ENCODE peak calls at places on chromosomes 13 and 19, in four cellular contexts. Q is lung, M is cardiac muscle cell, Y is left lung. F is an unnamed sample.

GRCh38 chr19:32068805-32069204 is 276.6 kb upstream of the ZNF507 start:
- DNase-seq in Q (no peak), M (no peak), Y (no peak), F (no peak)

GRCh38 chr19:9953802-9954542 is 17.7 kb upstream of the OLFM2 start:
- DNase-seq in Q (no peak), M (no peak), Y (no peak), F (no peak)

GRCh38 chr19:42178791-42179500 is 38.5 kb downstream of the DEDD2 start:
- DNase-seq in Q (no peak), M (no peak), Y (no peak), F (no peak)

GRCh38 chr19:47651691-47652090 is 42.8 kb downstream of the BICRA start:
- DNase-seq in Q (no peak), M (no peak), Y (no peak), F (no peak)

GRCh38 chr13:98014766-98015165 is 61.3 kb downstream of the IPO5 start:
- DNase-seq in Q (no peak), M (peak), Y (no peak), F (no peak)

GRCh38 chr19:47839913-47840312 is 18.2 kb downstream of the CRX start:
- DNase-seq in Q (no peak), M (peak), Y (no peak), F (no peak)

GRCh38 chr13:42173789-42174343 is 98.1 kb upstream of the AKAP11 start:
- DNase-seq in Q (no peak), M (no peak), Y (no peak), F (no peak)

GRCh38 chr19:2432131-2432848 is 4.9 kb upstream of the TIMM13 start:
- DNase-seq in Q (no peak), M (no peak), Y (peak), F (no peak)

GRCh38 chr19:43747557-43748204 is 7.1 kb downstream of the SMG9 start:
- DNase-seq in Q (no peak), M (no peak), Y (no peak), F (no peak)

GRCh38 chr19:48194041-48194871 is 23.8 kb downstream of the ZSWIM9 start:
- DNase-seq in Q (no peak), M (peak), Y (no peak), F (no peak)

GRCh38 chr13:46165485-46166220 is 16.3 kb downstream of the LCP1 start:
- DNase-seq in Q (no peak), M (no peak), Y (no peak), F (no peak)

GRCh38 chr19:48695743-48696352 is at the start of gene FUT2:
- DNase-seq in Q (no peak), M (no peak), Y (no peak), F (peak)

GRCh38 chr13:101398920-101399319 is 17.4 kb downstream of the NALCN start:
- DNase-seq in Q (no peak), M (peak), Y (no peak), F (no peak)

GRCh38 chr13:111972261-111972780 is 94.6 kb upstream of the SOX1 start:
- DNase-seq in Q (no peak), M (no peak), Y (no peak), F (no peak)

GRCh38 chr19:41893899-41894298 is 10.9 kb downstream of the ARHGEF1 start:
- DNase-seq in Q (no peak), M (peak), Y (no peak), F (no peak)

GRCh38 chr19:30968210-30968609 is 381.0 kb downstream of the TSHZ3 start:
- DNase-seq in Q (no peak), M (no peak), Y (no peak), F (no peak)

GRCh38 chr13:26988059-26988769 is 183.4 kb downstream of the USP12 start:
- DNase-seq in Q (no peak), M (no peak), Y (no peak), F (no peak)

GRCh38 chr13:46321494-46322225 is 65.4 kb downstream of the RUBCNL start:
- DNase-seq in Q (no peak), M (peak), Y (no peak), F (peak)

GRCh38 chr13:84649853-84650252 is 767.6 kb upstream of the SLITRK1 start:
- DNase-seq in Q (no peak), M (no peak), Y (no peak), F (no peak)

GRCh38 chr19:4916292-4917082 is 7.2 kb downstream of the UHRF1 start:
- DNase-seq in Q (no peak), M (no peak), Y (peak), F (no peak)

GRCh38 chr13:22499919-22500318 is 680.9 kb upstream of the SGCG start:
- DNase-seq in Q (no peak), M (no peak), Y (no peak), F (no peak)

GRCh38 chr13:73754727-73755292 is 379.4 kb downstream of the KLF12 start:
- DNase-seq in Q (no peak), M (peak), Y (no peak), F (peak)

GRCh38 chr19:50944795-50945194 is 8.0 kb downstream of the KLK5 start:
- DNase-seq in Q (no peak), M (no peak), Y (no peak), F (no peak)

GRCh38 chr19:50949792-50950320 is 3.0 kb downstream of the KLK5 start:
- DNase-seq in Q (no peak), M (no peak), Y (no peak), F (no peak)

GRCh38 chr19:50943074-50943828 is 9.6 kb downstream of the KLK5 start:
- DNase-seq in Q (no peak), M (no peak), Y (no peak), F (no peak)

GRCh38 chr19:50952890-50953289 is at the start of gene KLK5:
- DNase-seq in Q (no peak), M (no peak), Y (no peak), F (no peak)

GRCh38 chr19:50947123-50947522 is 5.7 kb downstream of the KLK5 start:
- DNase-seq in Q (no peak), M (no peak), Y (no peak), F (no peak)
- H3K27ac ChIP-seq in Q (no peak), M (no peak), Y (no peak), F (no peak)

DNA sequence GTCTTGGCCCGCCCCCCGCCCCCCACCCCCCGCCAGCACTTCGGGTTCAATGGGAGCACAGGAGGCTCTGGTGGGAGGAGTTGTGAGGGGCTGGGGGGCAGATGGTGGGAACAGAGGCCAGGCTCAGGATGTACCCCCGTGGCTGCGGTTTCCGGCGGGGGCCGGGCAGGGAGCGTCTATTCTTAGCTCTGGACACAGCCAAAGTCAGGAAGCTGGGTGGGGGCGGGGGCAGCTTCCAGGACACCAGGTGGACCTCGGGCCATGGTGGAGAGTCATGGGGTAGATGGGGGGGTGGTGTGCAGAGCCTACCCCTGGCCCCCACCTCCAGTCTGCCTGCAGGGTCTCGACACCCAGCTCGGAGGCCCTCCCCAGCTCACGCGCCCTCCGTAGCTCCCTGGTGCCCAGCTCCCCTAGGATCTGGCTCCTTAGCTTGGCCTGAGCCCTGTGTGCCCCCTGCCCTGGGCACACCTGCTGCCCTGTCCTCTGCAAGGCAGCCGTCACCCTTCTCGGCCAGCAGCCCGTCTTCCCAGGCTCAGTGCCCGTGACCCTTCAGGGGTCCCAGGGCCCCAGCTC is 2.2 kb upstream of the TBXA2R start:
- DNase-seq in Q (no peak), M (peak), Y (peak), F (no peak)
- H3K27ac ChIP-seq in Q (peak), M (no peak), Y (peak), F (no peak)

DNA sequence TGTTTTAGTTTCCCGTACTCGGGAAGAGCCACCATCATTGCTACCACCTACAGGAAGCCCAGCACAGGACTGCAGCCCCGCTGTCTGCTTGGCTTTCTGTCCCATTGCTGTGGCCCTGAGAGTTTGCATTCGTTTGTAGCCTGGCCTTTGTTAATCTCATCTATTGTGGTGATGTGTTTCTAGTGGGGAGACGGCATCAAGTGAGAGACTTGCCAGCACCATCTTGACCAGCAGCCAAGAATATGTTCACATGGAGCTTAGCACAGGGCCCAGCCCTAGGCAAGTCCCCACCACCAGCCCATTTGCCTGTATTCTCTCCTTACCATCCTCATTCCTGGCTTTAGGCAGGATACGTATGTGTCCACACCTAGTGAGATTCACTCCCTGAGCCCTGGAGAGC is 17.3 kb upstream of the OVOL3 start:
- DNase-seq in Q (no peak), M (peak), Y (no peak), F (no peak)
- H3K27ac ChIP-seq in Q (no peak), M (no peak), Y (no peak), F (no peak)

GRCh38 chr19:16581971-16582343 is 9.7 kb upstream of the SLC35E1 start:
- DNase-seq in Q (no peak), M (no peak), Y (peak), F (no peak)

GRCh38 chr19:16582486-16583261 is 10.5 kb upstream of the SLC35E1 start:
- DNase-seq in Q (no peak), M (no peak), Y (peak), F (no peak)

GRCh38 chr19:16584825-16585801 is 12.9 kb upstream of the SLC35E1 start:
- DNase-seq in Q (no peak), M (no peak), Y (peak), F (no peak)

GRCh38 chr19:16579381-16579780 is 7.2 kb upstream of the SLC35E1 start:
- DNase-seq in Q (no peak), M (no peak), Y (no peak), F (no peak)

DNA sequence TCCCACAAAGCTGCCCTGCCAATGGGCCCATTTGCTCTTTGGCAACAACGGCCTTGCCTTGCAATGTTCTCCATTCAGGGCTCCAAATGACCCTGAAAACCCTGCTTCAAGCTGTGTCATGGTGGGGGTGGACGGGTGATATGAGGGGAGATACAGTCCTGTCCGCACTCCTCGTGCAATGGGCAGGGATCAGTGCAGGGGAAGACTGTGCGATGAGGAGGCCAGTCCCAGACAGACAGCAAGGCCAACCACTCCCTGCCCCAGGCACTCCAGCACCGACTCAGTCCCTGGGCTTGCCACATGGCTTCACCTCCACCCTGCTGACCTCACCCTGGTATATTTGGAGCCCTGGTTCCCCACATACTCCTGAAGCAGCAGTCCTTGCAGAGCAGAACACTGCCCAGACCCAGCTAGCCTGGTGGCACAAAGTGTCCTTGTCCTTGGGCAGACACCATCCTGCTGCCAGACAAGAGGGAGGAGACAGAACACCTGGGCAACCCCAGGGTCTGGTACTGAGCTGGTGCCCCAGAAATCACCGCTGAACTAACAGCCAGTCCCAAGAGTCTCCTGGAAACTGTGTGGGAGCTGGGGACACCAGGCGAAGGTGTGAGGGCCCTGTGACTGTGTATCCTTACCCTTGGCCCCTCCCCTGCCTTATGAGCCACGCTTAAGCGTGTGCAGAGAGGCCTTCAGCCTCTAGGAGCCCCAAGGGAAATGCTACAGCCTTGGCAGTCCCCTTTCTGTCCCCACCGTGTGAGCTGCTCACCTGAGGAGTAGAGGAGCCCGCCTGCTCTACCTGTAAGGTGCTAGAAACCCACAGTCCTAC is 9.1 kb upstream of the SLC35E1 start:
- DNase-seq in Q (no peak), M (no peak), Y (peak), F (no peak)
- H3K27ac ChIP-seq in Q (peak), M (peak), Y (no peak), F (no peak)